ENCODE peak calls at places on chromosomes 7 and 10, in six cellular contexts. P is ovary, D is right atrium auricular region, L is gastrocnemius medialis, R is WERI-Rb-1, T is transverse colon. E is an unnamed sample.

GRCh38 chr7:135758531-135758932 is 9.9 kb upstream of the FAM180A start:
- DNase-seq in P (peak; percentile 38), D (peak; percentile 79), L (no peak), R (no peak), T (no peak), E (peak; percentile 59)

GRCh38 chr10:102410427-102411073 is 8.0 kb downstream of the PSD start:
- DNase-seq in P (peak; percentile 70), D (no peak), L (no peak), R (no peak), T (no peak), E (peak; percentile 78)

GRCh38 chr7:6571160-6571779 is 6.0 kb upstream of the ZDHHC4 start:
- DNase-seq in P (no peak), D (no peak), L (no peak), R (no peak), T (no peak), E (no peak)

GRCh38 chr7:45223728-45224630 is 66.4 kb downstream of the RAMP3 start:
- DNase-seq in P (no peak), D (peak; percentile 40), L (no peak), R (no peak), T (no peak), E (peak; percentile 49)

GRCh38 chr7:114567416-114567815 is 152.8 kb downstream of the FOXP2 start:
- DNase-seq in P (no peak), D (no peak), L (no peak), R (no peak), T (no peak), E (no peak)

GRCh38 chr10:6918305-6918704 is 338.2 kb upstream of the PRKCQ start:
- DNase-seq in P (no peak), D (no peak), L (no peak), R (peak; percentile 6), T (peak; percentile 59), E (peak; percentile 85)

GRCh38 chr7:82678259-82678658 is 234.7 kb upstream of the CACNA2D1 start:
- DNase-seq in P (no peak), D (no peak), L (no peak), R (no peak), T (no peak), E (no peak)

GRCh38 chr7:128030999-128031681 is at the start of gene LRRC4:
- DNase-seq in P (peak; percentile 66), D (no peak), L (no peak), R (peak; percentile 49), T (peak; percentile 36), E (peak; percentile 83)

GRCh38 chr7:123749537-123749857 is 694 bp upstream of the WASL start:
- DNase-seq in P (no peak), D (peak; percentile 71), L (peak; percentile 71), R (no peak), T (no peak), E (no peak)

GRCh38 chr10:71254834-71255539 is 42.6 kb downstream of the UNC5B start:
- DNase-seq in P (no peak), D (no peak), L (no peak), R (no peak), T (no peak), E (no peak)

GRCh38 chr7:131548371-131548770 is 8.1 kb downstream of the PODXL start:
- DNase-seq in P (no peak), D (no peak), L (no peak), R (no peak), T (no peak), E (no peak)

GRCh38 chr7:84637568-84638338 is 443.2 kb upstream of the SEMA3A start:
- DNase-seq in P (no peak), D (no peak), L (no peak), R (no peak), T (no peak), E (peak; percentile 43)

GRCh38 chr10:119370972-119371703 is 163.8 kb downstream of the GRK5 start:
- DNase-seq in P (peak; percentile 62), D (peak; percentile 83), L (peak; percentile 57), R (no peak), T (no peak), E (no peak)

GRCh38 chr7:11212816-11213215 is 239.1 kb downstream of the PHF14 start:
- DNase-seq in P (no peak), D (no peak), L (no peak), R (no peak), T (no peak), E (no peak)

GRCh38 chr7:134890246-134891240 is 95.8 kb upstream of the AGBL3 start:
- DNase-seq in P (peak; percentile 54), D (no peak), L (no peak), R (no peak), T (no peak), E (no peak)

GRCh38 chr7:2886900-2887299 is 42.8 kb upstream of the GNA12 start:
- DNase-seq in P (peak; percentile 70), D (no peak), L (no peak), R (peak; percentile 73), T (peak; percentile 45), E (peak; percentile 86)

GRCh38 chr7:107874605-107875446 is 16.2 kb upstream of the DLD start:
- DNase-seq in P (no peak), D (no peak), L (peak; percentile 26), R (peak; percentile 48), T (peak; percentile 53), E (peak; percentile 65)

GRCh38 chr7:67690700-67691099 is 694.1 kb downstream of the TYW1 start:
- DNase-seq in P (no peak), D (no peak), L (no peak), R (no peak), T (no peak), E (no peak)

GRCh38 chr7:67692425-67692824 is 695.8 kb downstream of the TYW1 start:
- DNase-seq in P (no peak), D (no peak), L (no peak), R (no peak), T (no peak), E (no peak)

GRCh38 chr7:67696878-67697277 is 700.2 kb downstream of the TYW1 start:
- DNase-seq in P (no peak), D (no peak), L (no peak), R (no peak), T (no peak), E (no peak)

GRCh38 chr7:67696124-67696523 is 699.5 kb downstream of the TYW1 start:
- DNase-seq in P (no peak), D (no peak), L (no peak), R (no peak), T (no peak), E (no peak)
- H3K4me3 ChIP-seq in P (no peak overlapping the region), D (no peak overlapping the region), L (no peak overlapping the region), R (no peak overlapping the region), T (no peak overlapping the region), E (no peak overlapping the region)

GRCh38 chr7:129053938-129054437 is 923 bp downstream of the TNPO3 start:
- DNase-seq in P (no peak), D (no peak), L (no peak), R (no peak), T (no peak), E (no peak)

GRCh38 chr7:129052441-129052840 is 2.5 kb downstream of the TNPO3 start:
- DNase-seq in P (no peak), D (no peak), L (no peak), R (no peak), T (no peak), E (no peak)

GRCh38 chr7:129055861-129056464 is 1.1 kb upstream of the TNPO3 start:
- DNase-seq in P (peak; percentile 26), D (peak; percentile 44), L (no peak), R (no peak), T (no peak), E (no peak)

GRCh38 chr7:129055294-129055816 is 444 bp upstream of the TNPO3 start:
- DNase-seq in P (no peak), D (no peak), L (no peak), R (no peak), T (no peak), E (no peak)

DNA sequence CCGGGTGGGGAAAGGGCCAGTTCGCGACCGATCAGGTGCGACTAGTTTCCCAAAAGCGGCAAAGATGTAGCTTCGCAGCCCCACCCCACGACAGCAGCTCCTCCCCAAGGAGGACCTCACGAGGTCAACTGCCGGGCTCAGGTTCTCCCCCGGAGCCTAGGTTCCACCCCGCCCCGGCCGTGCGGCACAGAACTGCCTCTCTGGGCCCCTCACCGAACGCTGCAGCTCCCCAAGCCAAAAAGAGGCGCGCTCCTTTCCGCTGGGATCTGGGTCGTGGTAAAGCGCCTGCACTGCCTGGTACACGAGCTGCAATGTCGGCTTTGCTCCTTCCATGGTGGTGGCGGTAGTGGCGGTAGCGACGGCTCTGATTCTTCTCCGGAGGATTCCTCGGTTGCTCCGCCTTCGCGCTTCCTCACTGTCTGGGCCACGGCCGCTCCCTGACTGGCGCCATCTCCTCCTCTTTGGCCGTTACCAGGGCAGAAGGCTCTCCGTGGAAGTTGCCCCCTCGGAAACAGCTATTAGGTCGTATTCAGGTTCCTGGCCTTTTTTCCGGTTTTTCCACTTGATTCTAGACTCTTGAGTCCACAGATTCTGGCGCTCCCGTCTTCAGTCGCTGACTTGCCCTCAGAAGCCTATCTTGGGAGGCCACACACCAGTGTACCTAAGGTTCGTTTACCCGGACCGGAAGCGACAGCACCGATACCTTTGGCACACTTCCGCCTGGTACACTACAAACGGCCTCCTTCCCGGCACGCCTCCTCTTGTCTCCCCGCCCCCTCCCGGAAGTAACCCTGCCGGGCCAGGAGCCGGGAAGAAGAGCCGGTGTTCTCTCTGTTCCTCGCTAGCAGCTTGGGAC is at the start of gene TNPO3:
- DNase-seq in P (peak; percentile 94), D (peak; percentile 94), L (peak; percentile 94), R (peak; percentile 95), T (peak; percentile 96), E (peak; percentile 97)
- TF ChIP-seq CTCF in P (no peak), D (peak; percentile 19), L (no peak), R (peak; percentile 8), T (no peak), E (peak; percentile 16)

DNA sequence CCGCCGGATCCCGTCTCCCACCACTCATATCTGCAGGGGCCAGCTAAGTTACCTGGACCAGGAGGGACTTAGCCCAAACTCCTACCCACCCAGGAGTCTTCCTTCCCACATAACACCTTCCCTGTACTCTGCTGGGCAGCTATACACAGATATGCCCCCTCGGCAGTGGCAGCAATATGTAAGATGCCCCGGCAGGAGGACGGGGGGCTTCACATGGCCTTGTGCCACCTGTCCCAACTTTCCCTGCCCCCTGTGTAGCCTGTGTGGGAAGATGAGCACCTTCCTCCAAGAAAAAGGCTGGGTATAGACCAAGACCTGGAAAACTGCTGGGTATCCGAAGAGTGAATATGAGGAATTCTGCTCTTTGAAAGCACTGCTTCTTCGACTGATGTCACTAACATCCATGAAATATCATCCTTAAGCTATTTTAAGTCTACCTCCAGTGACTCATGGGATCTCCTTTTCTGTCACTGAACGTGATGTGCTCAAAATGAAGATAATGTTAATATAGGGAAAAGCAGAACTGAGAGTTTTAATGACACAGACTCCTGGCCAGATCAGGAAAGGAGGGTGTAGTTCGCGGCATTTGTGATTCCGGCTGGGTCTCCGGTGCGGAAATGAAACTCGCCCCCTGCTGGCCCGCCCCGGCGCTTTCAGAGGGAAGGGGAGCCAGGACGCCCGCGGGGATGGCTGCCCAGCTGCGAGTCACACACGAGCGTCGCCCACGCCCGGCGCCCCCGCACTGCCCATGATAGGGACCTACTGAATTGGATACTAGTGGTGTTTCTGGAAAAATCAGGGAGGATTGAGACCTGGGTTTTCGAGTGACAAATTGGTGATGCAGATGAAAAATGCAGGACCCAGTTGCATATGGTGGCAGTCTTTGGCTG is 256.9 kb upstream of the NFE2L3 start:
- DNase-seq in P (peak; percentile 82), D (peak; percentile 76), L (peak; percentile 61), R (peak; percentile 66), T (peak; percentile 85), E (peak; percentile 89)
- H3K4me3 ChIP-seq in P (peak overlapping the region; percentile 3), D (peak overlapping the region; percentile 29), L (peak overlapping the region; percentile 48), R (no peak overlapping the region), T (peak overlapping the region; percentile 34), E (peak overlapping the region; percentile 54)

GRCh38 chr10:63987212-63987611 is 466.0 kb downstream of the REEP3 start:
- DNase-seq in P (no peak), D (no peak), L (no peak), R (no peak), T (no peak), E (no peak)
- TF ChIP-seq CTCF in P (no peak), D (no peak), L (no peak), R (peak; percentile 6), T (no peak), E (peak; percentile 45)

E was measured in endodermal cell.